ENCODE peak calls at places on chromosomes 12 and 14, in five cellular contexts. One of them, this sample, is unnamed.

GRCh38 chr14:67965684-67966083 is 146.1 kb downstream of the RAD51B start:
- DNase-seq in ovary: no peak
- DNase-seq in uterus: no peak
- DNase-seq in endothelial cell of umbilical vein: no peak
- DNase-seq in stomach: no peak
- DNase-seq in this sample: no peak

GRCh38 chr12:47216150-47216677 is 136.5 kb upstream of the AMIGO2 start:
- DNase-seq in ovary: no peak
- DNase-seq in uterus: no peak
- DNase-seq in endothelial cell of umbilical vein: no peak
- DNase-seq in stomach: no peak
- DNase-seq in this sample: no peak

GRCh38 chr14:82420874-82421273 is 887.2 kb upstream of the SEL1L start:
- DNase-seq in ovary: no peak
- DNase-seq in uterus: no peak
- DNase-seq in endothelial cell of umbilical vein: no peak
- DNase-seq in stomach: no peak
- DNase-seq in this sample: no peak

GRCh38 chr14:94644102-94644535 is 31.9 kb downstream of the SERPINA3 start:
- DNase-seq in ovary: no peak
- DNase-seq in uterus: no peak
- DNase-seq in endothelial cell of umbilical vein: no peak
- DNase-seq in stomach: no peak
- DNase-seq in this sample: peak

GRCh38 chr14:72613196-72613974 is 280.5 kb downstream of the DPF3 start:
- DNase-seq in ovary: peak
- DNase-seq in uterus: peak
- DNase-seq in endothelial cell of umbilical vein: peak
- DNase-seq in stomach: peak
- DNase-seq in this sample: peak

GRCh38 chr14:73025544-73025943 is 1.4 kb downstream of the ZFYVE1 start:
- DNase-seq in ovary: no peak
- DNase-seq in uterus: no peak
- DNase-seq in endothelial cell of umbilical vein: no peak
- DNase-seq in stomach: no peak
- DNase-seq in this sample: no peak

GRCh38 chr12:109291531-109292341 is 17.3 kb downstream of the FOXN4 start:
- DNase-seq in ovary: no peak
- DNase-seq in uterus: no peak
- DNase-seq in endothelial cell of umbilical vein: no peak
- DNase-seq in stomach: peak
- DNase-seq in this sample: peak

GRCh38 chr14:79712302-79712950 is 498.9 kb downstream of the DIO2 start:
- DNase-seq in ovary: no peak
- DNase-seq in uterus: no peak
- DNase-seq in endothelial cell of umbilical vein: no peak
- DNase-seq in stomach: no peak
- DNase-seq in this sample: no peak

GRCh38 chr12:6795088-6795487 is 5.8 kb downstream of the CD4 start:
- DNase-seq in ovary: no peak
- DNase-seq in uterus: no peak
- DNase-seq in endothelial cell of umbilical vein: no peak
- DNase-seq in stomach: no peak
- DNase-seq in this sample: no peak

GRCh38 chr12:64696065-64696741 is 63.0 kb downstream of the GNS start:
- DNase-seq in ovary: no peak
- DNase-seq in uterus: no peak
- DNase-seq in endothelial cell of umbilical vein: peak
- DNase-seq in stomach: no peak
- DNase-seq in this sample: no peak

GRCh38 chr12:94099191-94099983 is 49.0 kb upstream of the PLXNC1 start:
- DNase-seq in ovary: no peak
- DNase-seq in uterus: no peak
- DNase-seq in endothelial cell of umbilical vein: peak
- DNase-seq in stomach: no peak
- DNase-seq in this sample: no peak

GRCh38 chr12:70590051-70590450 is 47.2 kb downstream of the PTPRB start:
- DNase-seq in ovary: peak
- DNase-seq in uterus: peak
- DNase-seq in endothelial cell of umbilical vein: peak
- DNase-seq in stomach: peak
- DNase-seq in this sample: peak

GRCh38 chr12:6692888-6693287 is 3.7 kb upstream of the ZNF384 start:
- DNase-seq in ovary: no peak
- DNase-seq in uterus: no peak
- DNase-seq in endothelial cell of umbilical vein: no peak
- DNase-seq in stomach: no peak
- DNase-seq in this sample: no peak

GRCh38 chr14:64113279-64113678 is 180.9 kb downstream of the ESR2 start:
- DNase-seq in ovary: peak
- DNase-seq in uterus: no peak
- DNase-seq in endothelial cell of umbilical vein: no peak
- DNase-seq in stomach: peak
- DNase-seq in this sample: no peak

GRCh38 chr12:113471619-113472171 is at the start of gene LHX5:
- DNase-seq in ovary: no peak
- DNase-seq in uterus: no peak
- DNase-seq in endothelial cell of umbilical vein: no peak
- DNase-seq in stomach: no peak
- DNase-seq in this sample: no peak

GRCh38 chr12:127383281-127383680 is 883.7 kb upstream of the TMEM132C start:
- DNase-seq in ovary: no peak
- DNase-seq in uterus: no peak
- DNase-seq in endothelial cell of umbilical vein: no peak
- DNase-seq in stomach: no peak
- DNase-seq in this sample: no peak

GRCh38 chr14:22824711-22825359 is 4.9 kb upstream of the MRPL52 start:
- DNase-seq in ovary: no peak
- DNase-seq in uterus: peak
- DNase-seq in endothelial cell of umbilical vein: peak
- DNase-seq in stomach: no peak
- DNase-seq in this sample: no peak

GRCh38 chr12:56999456-56999855 is 6.9 kb downstream of the ZBTB39 start:
- DNase-seq in ovary: no peak
- DNase-seq in uterus: no peak
- DNase-seq in endothelial cell of umbilical vein: no peak
- DNase-seq in stomach: no peak
- DNase-seq in this sample: peak

GRCh38 chr12:3103806-3104205 is 26.6 kb downstream of the TSPAN9 start:
- DNase-seq in ovary: no peak
- DNase-seq in uterus: no peak
- DNase-seq in endothelial cell of umbilical vein: no peak
- DNase-seq in stomach: no peak
- DNase-seq in this sample: no peak

GRCh38 chr12:4555804-4556203 is 6.2 kb upstream of the DYRK4 start:
- DNase-seq in ovary: no peak
- DNase-seq in uterus: no peak
- DNase-seq in endothelial cell of umbilical vein: no peak
- DNase-seq in stomach: no peak
- DNase-seq in this sample: no peak

DNA sequence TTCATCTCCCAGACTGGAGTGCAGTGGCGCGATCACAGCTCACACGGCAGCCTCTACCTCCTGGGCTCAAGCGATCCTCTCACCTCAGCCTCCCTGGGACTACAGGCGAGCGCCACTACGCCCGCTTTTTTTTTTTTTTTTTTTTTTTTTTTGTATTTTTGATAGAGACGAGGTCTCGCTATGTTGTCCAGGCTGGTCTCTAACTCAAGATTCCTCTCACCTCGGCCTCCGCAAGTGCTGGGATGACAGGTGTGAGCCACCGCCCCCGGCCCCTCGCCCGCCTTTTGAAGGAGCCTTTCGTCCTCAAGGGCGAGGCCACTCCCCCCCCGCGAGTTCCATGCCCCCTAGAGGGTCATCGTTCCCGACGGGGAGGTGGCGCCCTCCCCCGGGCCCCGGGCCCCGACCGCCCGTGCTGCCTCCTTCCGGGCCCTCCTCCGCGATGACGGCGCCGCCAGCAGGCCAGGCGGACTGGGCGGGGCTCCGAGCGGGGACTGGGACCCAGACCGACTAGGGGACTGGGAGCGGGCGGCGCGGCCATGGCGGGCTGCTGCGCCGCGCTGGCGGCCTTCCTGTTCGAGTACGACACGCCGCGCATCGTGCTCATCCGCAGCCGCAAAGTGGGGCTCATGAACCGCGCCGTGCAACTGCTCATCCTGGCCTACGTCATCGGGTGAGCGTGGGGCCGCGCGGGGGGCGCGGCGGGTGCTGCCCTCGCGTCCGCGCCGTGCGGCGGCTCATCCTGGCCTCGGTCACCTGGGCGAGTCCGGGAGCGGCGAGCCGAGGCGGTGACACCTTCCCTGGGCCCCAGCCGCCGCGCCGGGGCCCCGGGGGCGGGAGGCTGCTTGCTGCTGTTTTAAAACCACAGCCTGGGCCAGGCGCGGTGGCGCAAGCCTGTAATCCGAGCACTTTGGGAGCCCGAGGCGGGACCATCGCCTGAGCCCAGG is at the start of gene P2RX4:
- DNase-seq in ovary: peak
- DNase-seq in uterus: peak
- DNase-seq in endothelial cell of umbilical vein: peak
- DNase-seq in stomach: peak
- DNase-seq in this sample: peak
- TF ChIP-seq POLR2A in ovary: peak
- TF ChIP-seq POLR2A in uterus: peak
- TF ChIP-seq POLR2A in endothelial cell of umbilical vein: peak
- TF ChIP-seq POLR2A in stomach: peak
- TF ChIP-seq POLR2A in this sample: peak

DNA sequence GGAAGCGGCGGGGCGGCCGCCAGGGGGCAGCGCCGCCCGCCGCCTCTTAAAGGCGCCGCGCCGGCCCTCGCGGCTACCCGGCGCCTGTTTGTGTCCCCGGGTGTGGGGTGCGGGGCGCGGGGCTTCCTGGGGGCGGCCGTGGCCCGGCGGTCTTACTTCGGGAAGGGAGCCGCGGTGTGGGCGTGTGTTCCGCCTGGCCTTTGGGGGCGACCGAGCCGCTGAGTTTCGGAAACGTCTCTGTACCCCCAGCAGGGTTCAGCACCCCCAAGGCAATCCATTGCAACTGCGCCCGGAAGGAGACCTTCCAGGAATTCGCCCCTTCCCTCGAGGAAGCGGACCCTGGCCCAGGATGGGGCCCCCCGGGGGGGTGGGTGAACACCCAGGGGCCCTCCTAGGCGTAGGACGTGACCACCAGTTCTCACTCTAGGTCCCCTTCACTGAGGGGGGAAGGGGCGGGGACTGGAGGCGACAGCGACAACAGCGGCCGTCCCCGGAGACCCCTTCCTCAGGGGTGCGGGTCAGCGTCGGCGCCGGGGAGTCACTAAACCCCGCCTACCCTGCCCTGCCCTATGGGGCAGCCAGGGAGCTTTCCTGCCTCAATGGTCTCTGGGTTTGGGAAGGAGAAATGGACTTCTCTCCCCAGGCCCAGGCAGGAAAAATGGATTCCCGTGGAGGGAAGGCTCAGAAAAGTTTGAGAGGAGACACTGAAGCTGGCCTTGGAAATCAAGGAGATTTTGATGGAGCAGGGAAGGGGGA is at the start of gene ITPK1:
- DNase-seq in ovary: peak
- DNase-seq in uterus: peak
- DNase-seq in endothelial cell of umbilical vein: peak
- DNase-seq in stomach: peak
- DNase-seq in this sample: peak
- TF ChIP-seq POLR2A in ovary: no peak
- TF ChIP-seq POLR2A in uterus: no peak
- TF ChIP-seq POLR2A in endothelial cell of umbilical vein: no peak
- TF ChIP-seq POLR2A in stomach: no peak
- TF ChIP-seq POLR2A in this sample: no peak

GRCh38 chr14:51834218-51834617 is 26.2 kb upstream of the GNG2 start:
- DNase-seq in ovary: no peak
- DNase-seq in uterus: no peak
- DNase-seq in endothelial cell of umbilical vein: no peak
- DNase-seq in stomach: no peak
- DNase-seq in this sample: no peak
- TF ChIP-seq POLR2A in ovary: no peak
- TF ChIP-seq POLR2A in uterus: no peak
- TF ChIP-seq POLR2A in endothelial cell of umbilical vein: no peak
- TF ChIP-seq POLR2A in stomach: no peak
- TF ChIP-seq POLR2A in this sample: no peak

GRCh38 chr14:88551094-88551870 is 3.5 kb downstream of the PTPN21 start:
- DNase-seq in ovary: peak
- DNase-seq in uterus: peak
- DNase-seq in endothelial cell of umbilical vein: peak
- DNase-seq in stomach: peak
- DNase-seq in this sample: peak
- TF ChIP-seq POLR2A in ovary: peak
- TF ChIP-seq POLR2A in uterus: peak
- TF ChIP-seq POLR2A in endothelial cell of umbilical vein: peak
- TF ChIP-seq POLR2A in stomach: no peak
- TF ChIP-seq POLR2A in this sample: peak

DNA sequence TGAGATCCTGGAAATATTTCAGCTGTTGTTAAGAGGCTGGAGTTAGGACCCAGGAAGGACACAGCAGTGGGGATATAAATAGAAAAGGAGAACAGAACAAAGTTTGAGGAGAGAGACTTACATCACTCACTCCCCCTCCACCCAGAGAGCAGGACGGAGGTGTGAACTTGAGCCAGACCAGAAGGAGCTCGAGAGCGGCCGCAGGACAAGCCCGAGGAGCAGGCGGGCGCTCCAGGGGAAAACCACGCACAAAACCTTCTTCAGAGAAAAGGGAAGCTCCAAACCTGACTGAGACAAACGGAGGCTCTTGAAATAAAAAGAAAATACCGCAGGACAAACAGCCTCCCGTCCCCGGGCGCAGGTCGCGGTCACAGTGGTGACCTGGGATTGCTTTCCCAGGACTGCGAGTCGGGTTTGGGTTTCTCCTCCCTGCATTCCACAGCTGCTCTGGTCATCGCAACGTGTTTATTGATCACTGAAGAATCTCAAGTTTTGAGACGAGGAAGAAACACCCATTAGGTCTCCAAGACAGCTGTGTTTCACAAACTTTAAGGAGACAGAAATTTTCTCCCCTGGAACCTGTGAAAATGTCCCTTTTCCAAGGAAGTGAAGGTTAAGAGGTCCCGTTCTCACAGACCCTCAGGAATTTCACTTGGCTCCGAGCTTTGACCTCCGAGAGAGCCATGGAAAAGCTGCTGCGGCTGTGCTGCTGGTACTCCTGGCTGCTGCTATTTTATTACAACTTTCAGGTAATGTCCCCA is at the start of gene ADGRD1:
- DNase-seq in ovary: peak
- DNase-seq in uterus: peak
- DNase-seq in endothelial cell of umbilical vein: no peak
- DNase-seq in stomach: peak
- DNase-seq in this sample: peak
- TF ChIP-seq POLR2A in ovary: peak
- TF ChIP-seq POLR2A in uterus: peak
- TF ChIP-seq POLR2A in endothelial cell of umbilical vein: no peak
- TF ChIP-seq POLR2A in stomach: no peak
- TF ChIP-seq POLR2A in this sample: no peak